ENCODE peak calls at places on chromosomes 1 and 21, in five cellular contexts. N, W, D, P and H are unnamed samples.
A peak's percentile ranks its signal among the peaks of the same experiment; 100 is the strongest.

GRCh38 chr1:117179471-117179870 is 31.3 kb downstream of the VTCN1 start:
- DNase-seq in N (no peak), W (no peak), D (no peak), P (no peak), H (no peak)

GRCh38 chr1:14366361-14367018 is 232.0 kb upstream of the KAZN start:
- DNase-seq in W (no peak), P (peak; percentile 66), D (no peak), N (peak; percentile 36), H (peak; percentile 49)

GRCh38 chr1:3315991-3316943 is 138.2 kb upstream of the ARHGEF16 start:
- DNase-seq in W (no peak), D (no peak), N (no peak), P (no peak), H (no peak)

GRCh38 chr1:23936481-23937176 is 23.0 kb upstream of the PNRC2 start:
- DNase-seq in N (no peak), P (peak; percentile 78), W (no peak), D (no peak), H (no peak)

GRCh38 chr1:181818459-181818858 is 243.1 kb downstream of the ZNF648 start:
- DNase-seq in W (no peak), D (no peak), P (no peak), N (no peak), H (no peak)

GRCh38 chr1:20678599-20678998 is 17.4 kb upstream of the DDOST start:
- DNase-seq in D (no peak), N (no peak), P (no peak), W (no peak), H (no peak)

GRCh38 chr1:158353333-158354038 is at the start of gene CD1E:
- DNase-seq in N (no peak), P (no peak), W (no peak), D (no peak), H (no peak)

GRCh38 chr1:105000793-105001192 is 1251.1 kb downstream of the AMY1C start:
- DNase-seq in P (no peak), W (no peak), N (no peak), D (no peak), H (no peak)

GRCh38 chr1:60886793-60887331 is 195.5 kb upstream of the NFIA start:
- DNase-seq in W (no peak), N (no peak), D (no peak), P (peak; percentile 70), H (no peak)

GRCh38 chr1:116168277-116169032 is 57.3 kb downstream of the MAB21L3 start:
- DNase-seq in N (no peak), W (peak; percentile 88), P (peak; percentile 76), D (peak; percentile 78), H (peak; percentile 57)

GRCh38 chr1:44820945-44821715 is 12.8 kb downstream of the BTBD19 start:
- DNase-seq in D (no peak), W (no peak), N (no peak), P (no peak), H (no peak)

GRCh38 chr1:32765561-32766327 is 51.4 kb downstream of the YARS1 start:
- DNase-seq in N (no peak), D (peak; percentile 25), P (peak; percentile 74), W (no peak), H (no peak)

GRCh38 chr1:87077959-87078673 is 163.7 kb downstream of the HS2ST1 start:
- DNase-seq in N (no peak), P (no peak), W (no peak), D (no peak), H (no peak)

GRCh38 chr1:239616686-239617085 is 230.3 kb downstream of the CHRM3 start:
- DNase-seq in N (no peak), W (no peak), D (no peak), P (no peak), H (no peak)

GRCh38 chr1:119556423-119556822 is 49.4 kb downstream of the HSD3B1 start:
- DNase-seq in P (no peak), D (no peak), W (no peak), N (no peak), H (no peak)

GRCh38 chr1:221740941-221741363 is 937 bp downstream of the DUSP10 start:
- DNase-seq in N (no peak), P (no peak), D (peak; percentile 8), W (no peak), H (no peak)

GRCh38 chr1:159421821-159422220 is 10.2 kb upstream of the OR10J4 start:
- DNase-seq in D (no peak), P (peak; percentile 60), N (no peak), W (no peak), H (no peak)

GRCh38 chr21:29024474-29025327 is at the start of gene USP16:
- DNase-seq in P (peak; percentile 96), D (peak; percentile 93), W (peak; percentile 90), N (peak; percentile 100), H (peak; percentile 100)
- TF ChIP-seq CTCF in P (no peak), D (peak; percentile 30), W (no peak), N (no peak), H (peak; percentile 32)

GRCh38 chr1:108200627-108201106 is 524 bp upstream of the SLC25A24 start:
- DNase-seq in P (no peak), D (peak; percentile 13), W (no peak), N (peak; percentile 85), H (peak; percentile 84)
- TF ChIP-seq CTCF in P (peak; percentile 25), D (no peak), W (peak; percentile 41), N (no peak), H (peak; percentile 37)

GRCh38 chr1:40650075-40650474 is 15.4 kb downstream of the RIMS3 start:
- DNase-seq in P (peak; percentile 78), N (no peak), D (no peak), W (no peak), H (no peak)
- TF ChIP-seq CTCF in P (peak; percentile 78), N (no peak), D (no peak), W (peak; percentile 24), H (peak; percentile 32)

DNA sequence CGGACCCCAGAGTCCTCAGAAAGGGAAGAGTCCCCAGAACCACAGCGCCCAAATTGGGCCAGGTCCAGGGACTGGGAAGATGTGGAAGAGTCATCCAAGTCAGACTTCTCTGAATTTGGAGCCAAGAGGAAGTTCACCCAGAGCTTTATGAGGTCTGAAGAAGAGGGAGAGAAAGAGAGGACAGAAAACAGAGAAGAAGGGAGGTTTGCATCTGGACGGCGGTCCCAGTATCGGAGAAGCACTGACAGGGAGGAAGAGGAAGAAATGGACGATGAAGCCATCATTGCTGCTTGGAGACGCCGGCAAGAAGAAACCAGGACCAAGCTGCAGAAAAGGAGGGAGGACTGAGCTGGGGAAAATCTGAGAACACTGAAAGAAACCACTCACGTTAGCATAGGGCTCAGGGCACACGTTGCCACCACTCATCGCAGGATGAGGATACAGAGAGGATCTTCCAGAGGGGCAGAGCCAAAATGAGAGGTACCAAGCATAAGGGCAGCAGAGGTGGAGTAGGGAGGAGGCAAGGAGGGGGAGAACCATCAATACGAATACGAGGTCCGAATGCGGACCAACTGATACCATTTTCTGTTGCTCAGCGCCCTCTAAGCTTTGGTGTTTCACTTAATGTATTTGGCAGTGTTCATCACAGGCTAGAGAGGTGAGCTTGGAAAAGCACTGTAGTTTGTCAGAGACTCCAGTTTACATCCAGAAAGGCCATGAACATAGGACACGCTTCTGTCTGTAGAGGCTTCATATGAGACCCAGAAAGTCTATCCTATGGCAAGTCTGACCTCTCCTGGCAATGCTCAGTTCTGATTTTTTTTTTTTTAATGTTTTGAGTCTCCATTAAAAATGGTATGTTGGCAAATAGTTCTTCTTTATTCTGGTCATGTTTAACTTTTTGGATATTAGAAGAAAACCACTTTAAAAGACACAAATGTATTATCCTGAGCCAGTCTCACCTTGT is 34.7 kb downstream of the STYXL2 start:
- DNase-seq in P (no peak), W (no peak), N (no peak), D (no peak), H (no peak)
- TF ChIP-seq CTCF in P (no peak), W (peak; percentile 20), N (no peak), D (no peak), H (no peak)

DNA sequence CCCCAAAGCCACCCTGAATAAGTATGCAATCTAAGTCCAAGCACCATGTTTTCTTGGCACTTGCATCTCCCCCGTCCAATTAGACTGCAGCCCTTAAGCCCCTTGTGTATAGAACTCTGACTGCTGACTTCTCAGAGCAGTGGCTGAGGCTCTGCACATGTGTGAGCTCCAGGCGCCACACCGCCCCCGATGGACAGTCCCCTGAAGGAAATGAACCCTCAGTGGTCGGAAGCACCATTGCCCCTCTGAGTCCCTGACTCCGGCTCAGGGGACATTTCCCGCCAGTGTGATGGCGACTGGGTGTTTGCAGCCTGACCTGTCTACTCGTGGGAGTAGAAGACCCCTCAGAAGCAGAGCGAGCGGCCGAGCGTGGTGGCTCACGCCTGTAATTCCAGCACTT is 37.2 kb upstream of the SCCPDH start:
- DNase-seq in W (no peak), D (no peak), N (no peak), P (peak; percentile 68), H (no peak)
- TF ChIP-seq CTCF in W (no peak), D (no peak), N (no peak), P (peak; percentile 51), H (no peak)

GRCh38 chr1:155050560-155051341 is at the start of gene ADAM15:
- DNase-seq in W (peak; percentile 83), D (peak; percentile 73), P (peak; percentile 84), N (peak; percentile 35), H (peak; percentile 56)

GRCh38 chr1:155051777-155052398 is 772 bp downstream of the ADAM15 start:
- DNase-seq in W (peak; percentile 50), N (no peak), P (no peak), D (peak; percentile 51), H (peak; percentile 22)

GRCh38 chr1:155051342-155051776 is 243 bp downstream of the ADAM15 start:
- DNase-seq in N (no peak), D (no peak), W (no peak), P (no peak), H (no peak)

GRCh38 chr1:155053531-155054105 is 2.5 kb downstream of the ADAM15 start:
- DNase-seq in P (no peak), W (no peak), D (no peak), N (no peak), H (no peak)

GRCh38 chr1:155052412-155053400 is 1.6 kb downstream of the ADAM15 start:
- DNase-seq in D (no peak), P (no peak), N (no peak), W (no peak), H (no peak)
- TF ChIP-seq CTCF in D (no peak), P (peak; percentile 41), N (peak; percentile 17), W (peak; percentile 23), H (peak; percentile 31)

GRCh38 chr1:161079436-161080110 is 9.8 kb downstream of the NECTIN4 start:
- DNase-seq in N (no peak), W (no peak), P (no peak), D (no peak), H (no peak)
- TF ChIP-seq CTCF in N (no peak), W (no peak), P (peak; percentile 21), D (no peak), H (no peak)

GRCh38 chr1:50105430-50105829 is 3.3 kb upstream of the ELAVL4 start:
- DNase-seq in P (no peak), D (no peak), W (no peak), N (no peak), H (no peak)
- TF ChIP-seq CTCF in P (no peak), D (no peak), W (no peak), N (peak; percentile 2), H (peak; percentile 7)